ENCODE peak calls at places on chromosomes 3 and 15, in nine cellular contexts. D is progenitor cell of endocrine pancreas, Y is fibroblast of mammary gland, N is Peyer's patch, A is nephron progenitor cell, X is transverse colon, V is adrenal gland, H is endothelial cell of umbilical vein, T is fibroblast of lung. B is an unnamed sample.

GRCh38 chr15:101541501-101542292 is 52.2 kb upstream of the PCSK6 start:
- DNase-seq in D (no peak), Y (no peak), N (no peak), A (no peak), X (no peak), V (no peak), H (no peak), T (no peak), B (no peak)

GRCh38 chr15:60155661-60156060 is 151.6 kb downstream of the FOXB1 start:
- DNase-seq in D (no peak), Y (peak), N (no peak), A (no peak), X (no peak), V (no peak), H (no peak), T (peak), B (no peak)

GRCh38 chr3:152213086-152213674 is 55.5 kb upstream of the MBNL1 start:
- DNase-seq in D (no peak), Y (no peak), N (no peak), A (no peak), X (no peak), V (no peak), H (no peak), T (no peak), B (no peak)

GRCh38 chr3:30004481-30004880 is 601.9 kb upstream of the TGFBR2 start:
- DNase-seq in D (no peak), Y (peak), N (no peak), A (no peak), X (no peak), V (no peak), H (no peak), T (no peak), B (no peak)

GRCh38 chr3:130878464-130878863 is 15.4 kb upstream of the ATP2C1 start:
- DNase-seq in D (no peak), Y (no peak), N (no peak), A (no peak), X (no peak), V (no peak), H (no peak), T (no peak), B (no peak)

GRCh38 chr15:45021331-45021730 is 1.7 kb upstream of the SORD start:
- DNase-seq in D (no peak), Y (peak), N (no peak), A (no peak), X (no peak), V (peak), H (no peak), T (peak), B (no peak)

GRCh38 chr3:14810795-14811661 is 7.7 kb upstream of the FGD5 start:
- DNase-seq in D (no peak), Y (no peak), N (peak), A (peak), X (no peak), V (no peak), H (peak), T (no peak), B (peak)

GRCh38 chr3:8663177-8664061 is 18.8 kb upstream of the SSUH2 start:
- DNase-seq in D (peak), Y (peak), N (peak), A (peak), X (peak), V (peak), H (peak), T (peak), B (peak)

GRCh38 chr3:51646091-51646490 is 25.0 kb upstream of the TEX264 start:
- DNase-seq in D (no peak), Y (peak), N (no peak), A (no peak), X (no peak), V (no peak), H (no peak), T (peak), B (no peak)

GRCh38 chr15:72176743-72177142 is 20.8 kb downstream of the GRAMD2A start:
- DNase-seq in D (no peak), Y (no peak), N (no peak), A (no peak), X (no peak), V (no peak), H (no peak), T (no peak), B (no peak)

GRCh38 chr3:43144811-43145490 is 39.1 kb upstream of the POMGNT2 start:
- DNase-seq in D (no peak), Y (peak), N (no peak), A (no peak), X (no peak), V (peak), H (peak), T (peak), B (no peak)

GRCh38 chr3:31891876-31892455 is 89.1 kb downstream of the OSBPL10 start:
- DNase-seq in D (no peak), Y (no peak), N (no peak), A (no peak), X (no peak), V (no peak), H (no peak), T (no peak), B (no peak)

GRCh38 chr15:48577495-48577894 is 68.0 kb downstream of the FBN1 start:
- DNase-seq in D (no peak), Y (peak), N (no peak), A (no peak), X (no peak), V (no peak), H (peak), T (peak), B (no peak)

GRCh38 chr3:183975981-183976662 is 41.6 kb downstream of the ABCC5 start:
- DNase-seq in D (no peak), Y (peak), N (no peak), A (no peak), X (no peak), V (no peak), H (no peak), T (peak), B (no peak)

GRCh38 chr15:40594429-40594836 is 384 bp downstream of the KNL1 start:
- DNase-seq in D (peak), Y (peak), N (peak), A (peak), X (peak), V (peak), H (no peak), T (peak), B (no peak)

GRCh38 chr3:55292360-55292759 is 194.7 kb downstream of the WNT5A start:
- DNase-seq in D (no peak), Y (no peak), N (no peak), A (peak), X (no peak), V (no peak), H (no peak), T (no peak), B (peak)

GRCh38 chr15:78345726-78346125 is 5.6 kb downstream of the CRABP1 start:
- DNase-seq in D (no peak), Y (no peak), N (no peak), A (no peak), X (no peak), V (no peak), H (no peak), T (no peak), B (no peak)

GRCh38 chr3:111737056-111737711 is 121.9 kb upstream of the PHLDB2 start:
- DNase-seq in D (no peak), Y (no peak), N (no peak), A (no peak), X (no peak), V (peak), H (peak), T (no peak), B (no peak)

GRCh38 chr3:46894256-46894655 is 16.7 kb downstream of the PTH1R start:
- DNase-seq in D (no peak), Y (no peak), N (no peak), A (no peak), X (no peak), V (no peak), H (no peak), T (no peak), B (no peak)

GRCh38 chr3:20190991-20191390 is 5.0 kb upstream of the SGO1 start:
- DNase-seq in D (no peak), Y (no peak), N (no peak), A (no peak), X (no peak), V (no peak), H (no peak), T (no peak), B (no peak)

GRCh38 chr3:61518590-61518989 is 42.8 kb upstream of the PTPRG start:
- DNase-seq in D (no peak), Y (peak), N (no peak), A (no peak), X (no peak), V (no peak), H (no peak), T (no peak), B (no peak)

GRCh38 chr15:48644498-48644826 is 1.0 kb downstream of the FBN1 start:
- DNase-seq in D (no peak), Y (peak), N (no peak), A (no peak), X (no peak), V (peak), H (peak), T (peak), B (no peak)

GRCh38 chr15:85026304-85027032 is 44.8 kb downstream of the PDE8A start:
- DNase-seq in D (no peak), Y (no peak), N (no peak), A (no peak), X (no peak), V (peak), H (no peak), T (peak), B (no peak)

GRCh38 chr3:126370606-126371005 is 13.4 kb upstream of the KLF15 start:
- DNase-seq in D (no peak), Y (no peak), N (no peak), A (no peak), X (no peak), V (no peak), H (no peak), T (no peak), B (no peak)

GRCh38 chr3:186277268-186277909 is 84.6 kb downstream of the DGKG start:
- DNase-seq in D (no peak), Y (peak), N (no peak), A (no peak), X (no peak), V (peak), H (peak), T (peak), B (no peak)

GRCh38 chr15:55282284-55282833 is 7.3 kb downstream of the RAB27A start:
- DNase-seq in D (no peak), Y (peak), N (no peak), A (no peak), X (no peak), V (peak), H (peak), T (peak), B (no peak)

GRCh38 chr3:60399861-60400845 is 851.1 kb downstream of the FHIT start:
- DNase-seq in D (no peak), Y (peak), N (no peak), A (no peak), X (no peak), V (no peak), H (no peak), T (peak), B (no peak)

GRCh38 chr15:70856884-70857546 is 3.1 kb upstream of the LARP6 start:
- DNase-seq in D (no peak), Y (peak), N (peak), A (no peak), X (peak), V (peak), H (peak), T (peak), B (no peak)

GRCh38 chr15:63449711-63450110 is 54.7 kb upstream of the USP3 start:
- DNase-seq in D (no peak), Y (no peak), N (no peak), A (no peak), X (peak), V (no peak), H (no peak), T (no peak), B (no peak)

DNA sequence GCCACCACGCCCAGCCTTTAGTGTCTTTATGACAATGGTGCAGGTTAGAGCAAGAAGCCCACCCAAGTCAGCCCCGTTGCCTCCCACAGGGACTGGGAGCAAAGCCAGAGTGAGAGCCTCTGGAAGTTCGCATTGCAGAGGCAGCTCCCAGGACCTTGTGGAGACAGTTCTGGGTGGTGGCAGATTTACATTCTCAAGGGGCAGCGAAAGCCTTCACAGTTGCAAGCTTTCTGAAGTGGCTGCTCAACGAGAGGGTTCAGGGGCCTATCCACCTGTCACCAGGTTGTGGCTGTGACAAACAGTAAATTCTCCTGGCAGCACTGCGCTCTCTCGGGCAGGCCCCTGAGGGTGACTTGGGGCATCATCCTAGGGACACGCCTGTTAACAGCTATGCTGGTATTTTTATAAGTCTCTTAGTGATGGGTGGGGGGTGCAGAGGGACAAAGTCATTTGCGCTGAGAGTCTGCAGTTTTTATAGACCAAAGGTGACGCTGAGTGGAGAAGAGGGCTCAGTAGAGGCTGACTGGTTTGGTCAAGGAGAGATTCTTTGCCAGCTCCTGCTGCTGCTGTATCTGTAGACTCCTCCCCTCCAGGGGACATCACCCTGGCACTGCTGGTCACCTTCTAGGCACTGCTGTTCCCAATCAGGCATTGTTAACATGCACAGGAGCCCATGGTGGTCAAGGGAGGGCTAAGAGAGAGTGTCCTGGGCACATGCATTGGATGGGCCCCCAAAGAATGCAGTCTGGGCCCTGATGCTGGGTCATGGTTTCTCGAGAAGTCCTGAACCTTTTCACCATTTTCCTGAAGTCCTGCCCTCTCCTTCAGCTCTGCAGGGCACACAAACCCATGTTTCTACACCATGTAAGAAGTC is 57.5 kb upstream of the KLF13 start:
- DNase-seq in D (peak), Y (no peak), N (peak), A (no peak), X (peak), V (peak), H (no peak), T (no peak), B (no peak)
- TF ChIP-seq CTCF in D (no peak), Y (no peak), N (no peak), A (no peak), X (no peak), V (no peak), H (no peak), T (no peak), B (no peak)

DNA sequence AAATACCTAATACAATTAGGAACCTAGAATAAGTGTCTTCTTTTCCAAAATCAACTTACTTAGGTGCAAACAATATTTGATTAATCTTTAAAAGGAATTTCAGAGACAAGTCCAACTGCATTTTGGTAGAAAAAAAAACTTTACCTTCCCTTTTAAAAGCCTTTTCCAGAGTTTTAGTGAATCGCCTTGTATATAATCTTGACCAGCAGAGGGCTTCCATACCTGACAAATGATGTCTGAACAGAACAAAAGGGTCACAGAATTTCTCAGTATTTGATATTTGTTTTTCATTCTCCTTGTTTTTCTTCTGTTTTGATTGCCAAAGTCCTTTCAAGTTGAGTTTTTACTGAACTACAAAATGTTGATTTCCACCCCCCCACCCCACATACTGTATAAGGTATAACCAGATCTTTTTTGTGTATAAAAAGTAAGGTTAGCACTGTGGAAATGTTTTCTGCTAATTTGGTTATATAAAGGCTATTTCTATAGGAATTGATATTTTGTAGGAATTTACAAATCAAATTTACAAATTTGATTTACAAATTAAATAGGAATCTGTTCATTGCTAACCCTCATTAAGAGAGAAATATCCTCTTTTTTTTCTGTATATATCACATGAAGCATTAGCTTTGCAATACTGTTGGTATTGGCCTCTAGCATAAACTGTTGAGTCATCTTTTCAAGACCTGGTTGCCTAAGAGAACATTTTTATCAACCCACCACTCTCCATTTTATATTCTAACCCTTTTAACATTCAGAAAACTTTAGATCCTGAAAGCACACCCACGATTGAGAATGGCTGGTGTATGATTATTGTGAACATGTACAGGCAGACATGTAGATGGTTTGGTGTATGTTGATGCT is 464.1 kb upstream of the RARB start:
- DNase-seq in D (no peak), Y (peak), N (no peak), A (no peak), X (no peak), V (no peak), H (peak), T (peak), B (no peak)
- TF ChIP-seq CTCF in D (peak), Y (peak), N (no peak), A (peak), X (peak), V (peak), H (peak), T (peak), B (peak)

GRCh38 chr3:28081533-28081947 is 159.9 kb upstream of the CMC1 start:
- DNase-seq in D (no peak), Y (no peak), N (no peak), A (no peak), X (no peak), V (no peak), H (no peak), T (no peak), B (no peak)

GRCh38 chr3:28080716-28081115 is 160.7 kb upstream of the CMC1 start:
- DNase-seq in D (no peak), Y (no peak), N (no peak), A (no peak), X (no peak), V (no peak), H (no peak), T (no peak), B (no peak)

GRCh38 chr3:28077566-28077965 is 163.9 kb upstream of the CMC1 start:
- DNase-seq in D (no peak), Y (peak), N (no peak), A (peak), X (no peak), V (peak), H (peak), T (peak), B (no peak)
- TF ChIP-seq CTCF in D (no peak), Y (peak), N (no peak), A (no peak), X (no peak), V (no peak), H (no peak), T (no peak), B (no peak)

DNA sequence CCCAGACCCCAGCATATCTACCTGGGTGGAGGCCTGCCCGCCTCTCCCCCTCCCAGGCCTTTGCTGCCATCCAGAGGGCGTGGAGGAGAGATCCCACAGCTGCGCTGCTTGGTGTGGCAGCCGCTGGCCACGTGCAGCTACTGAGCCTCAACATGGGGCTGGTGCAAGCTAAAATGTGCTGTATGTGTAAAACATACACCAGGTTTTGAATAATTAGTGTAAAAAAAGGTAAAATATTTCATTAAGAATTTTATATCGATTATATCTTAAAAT is 95.8 kb downstream of the SEC22A start:
- DNase-seq in D (no peak), Y (no peak), N (no peak), A (no peak), X (no peak), V (no peak), H (no peak), T (no peak), B (no peak)
- TF ChIP-seq CTCF in D (no peak), Y (no peak), N (no peak), A (no peak), X (no peak), V (no peak), H (no peak), T (no peak), B (no peak)

DNA sequence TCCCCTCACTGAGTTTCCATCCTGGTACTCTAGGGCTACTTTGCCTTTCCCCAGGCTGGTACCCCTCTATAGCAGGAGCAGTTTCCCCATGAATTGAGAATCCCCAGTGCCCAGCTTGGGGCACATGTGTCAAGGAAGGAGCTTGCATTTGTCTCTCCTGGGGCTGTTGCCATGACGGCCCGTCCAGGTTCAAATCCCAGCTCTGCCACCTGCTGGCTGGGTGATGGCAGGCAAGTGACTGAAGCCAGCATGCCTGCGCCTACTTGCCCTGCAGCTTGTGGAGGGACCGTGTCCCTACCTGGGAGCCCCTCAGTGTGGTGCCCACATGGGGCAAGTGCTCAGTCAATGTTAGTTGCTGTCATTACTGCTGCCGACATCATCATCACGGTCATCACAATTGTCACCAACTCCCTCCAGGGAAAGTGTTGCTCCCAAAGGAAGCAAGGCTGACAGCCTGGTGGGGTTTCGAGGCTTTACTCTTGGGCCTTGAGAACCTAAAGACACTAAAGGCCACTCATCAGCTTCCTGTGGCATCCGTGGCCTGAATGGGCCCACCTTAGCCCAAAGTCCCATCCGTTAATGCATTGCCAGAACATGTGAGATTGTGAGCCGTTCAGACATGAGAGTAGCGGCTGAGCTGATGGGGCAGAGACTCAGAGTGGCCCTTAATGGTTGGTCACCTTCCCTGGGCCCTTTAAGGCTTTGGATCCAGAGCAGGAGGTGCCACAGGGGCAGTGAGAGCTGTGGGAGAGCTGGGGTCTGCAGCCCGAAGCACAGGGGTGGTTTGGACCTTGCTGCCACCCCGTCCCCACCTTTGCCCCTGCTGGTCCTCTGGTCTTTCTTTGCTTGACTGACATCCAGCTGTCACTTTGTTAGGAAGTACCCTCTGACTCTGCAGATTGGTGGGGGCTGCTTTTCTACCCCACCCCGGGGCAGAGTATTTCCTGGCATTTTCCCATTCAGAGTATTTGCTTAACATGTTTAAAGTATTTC is 144.4 kb downstream of the DNAJB8 start:
- DNase-seq in D (peak), Y (peak), N (peak), A (no peak), X (peak), V (peak), H (peak), T (peak), B (no peak)
- TF ChIP-seq CTCF in D (peak), Y (peak), N (peak), A (peak), X (peak), V (peak), H (peak), T (peak), B (no peak)

DNA sequence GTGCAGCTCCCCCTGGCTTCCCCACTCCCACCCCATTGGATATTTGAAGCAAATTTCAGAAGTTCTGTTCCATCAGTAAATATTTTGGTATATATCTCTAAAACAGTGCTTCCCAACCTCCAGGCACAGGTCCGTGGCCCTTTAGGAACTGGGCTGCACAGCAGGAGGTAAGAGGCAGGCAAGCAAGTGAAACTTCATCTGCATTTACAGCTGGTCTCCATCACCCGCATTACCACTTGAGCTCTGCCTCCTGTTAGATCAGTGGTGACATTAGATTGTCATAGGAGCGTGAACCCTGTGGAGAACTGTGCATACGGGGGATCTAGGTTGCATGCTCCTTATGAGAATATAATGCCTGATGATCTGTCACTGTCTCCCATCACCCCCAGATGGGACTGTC is 97.3 kb upstream of the LRRFIP2 start:
- DNase-seq in D (no peak), Y (no peak), N (no peak), A (no peak), X (no peak), V (no peak), H (no peak), T (no peak), B (no peak)
- TF ChIP-seq CTCF in D (no peak), Y (no peak), N (no peak), A (no peak), X (no peak), V (no peak), H (no peak), T (no peak), B (no peak)

B was measured in mesothelial cell of epicardium.